ENCODE peak calls at places on chromosomes 12 and 14, in eight cellular contexts. Q is right cardiac atrium; A is CD4-positive, CD25-positive, alpha-beta regulatory T cell; U is mammary epithelial cell; W is CD8-positive, alpha-beta T cell; G is A549; P is endothelial cell of umbilical vein; V is heart right ventricle. L is an unnamed sample.

GRCh38 chr12:90936230-90937005 is 18.6 kb downstream of the CCER1 start:
- DNase-seq in P (no peak), W (no peak), Q (no peak), U (no peak), A (no peak), V (no peak), G (no peak), L (peak; percentile 62)

GRCh38 chr14:19911114-19911513 is 9.3 kb upstream of the OR4K5 start:
- DNase-seq in G (no peak), V (no peak), U (no peak), W (no peak), A (no peak), Q (no peak), P (no peak), L (no peak)

GRCh38 chr12:5012337-5012736 is 31.3 kb upstream of the KCNA5 start:
- DNase-seq in P (no peak), Q (peak; percentile 64), U (no peak), W (no peak), G (no peak), V (peak; percentile 17), A (no peak), L (no peak)

GRCh38 chr14:105858676-105859025 is 332.3 kb downstream of the TMEM121 start:
- DNase-seq in W (no peak), G (no peak), V (no peak), P (no peak), U (no peak), A (no peak), Q (peak; percentile 37), L (no peak)

GRCh38 chr12:108633081-108633533 is 587 bp downstream of the SELPLG start:
- DNase-seq in P (no peak), V (no peak), A (no peak), Q (no peak), W (no peak), G (no peak), U (no peak), L (no peak)

GRCh38 chr12:120652671-120653435 is 12.4 kb downstream of the CABP1 start:
- DNase-seq in A (no peak), G (no peak), W (no peak), U (no peak), Q (no peak), P (no peak), V (no peak), L (no peak)

GRCh38 chr14:39232554-39233415 is 930 bp upstream of the MIA2 start:
- DNase-seq in G (no peak), A (no peak), P (no peak), U (peak; percentile 43), V (no peak), W (no peak), Q (no peak), L (no peak)

GRCh38 chr12:1580526-1580925 is 13.9 kb downstream of the FBXL14 start:
- DNase-seq in Q (no peak), U (no peak), A (no peak), W (no peak), P (no peak), G (no peak), V (no peak), L (no peak)

GRCh38 chr14:65179918-65180724 is 77.8 kb upstream of the MAX start:
- DNase-seq in A (no peak), W (no peak), G (peak; percentile 49), Q (peak; percentile 59), V (peak; percentile 32), U (peak; percentile 98), P (peak; percentile 46), L (peak; percentile 62)

GRCh38 chr12:132639996-132640520 is 21.5 kb downstream of the P2RX2 start:
- DNase-seq in W (no peak), U (no peak), V (no peak), P (no peak), Q (peak; percentile 30), A (no peak), G (no peak), L (no peak)

GRCh38 chr12:24226745-24227350 is 277.4 kb upstream of the SOX5 start:
- DNase-seq in Q (no peak), W (no peak), A (no peak), P (peak; percentile 95), U (peak; percentile 80), V (no peak), G (no peak), L (no peak)

GRCh38 chr12:57769594-57769993 is 2.3 kb downstream of the METTL1 start:
- DNase-seq in P (no peak), A (no peak), Q (no peak), W (no peak), G (no peak), V (no peak), U (no peak), L (no peak)

GRCh38 chr12:57767317-57767716 is 439 bp upstream of the CYP27B1 start:
- DNase-seq in P (no peak), Q (no peak), U (no peak), V (no peak), G (no peak), W (no peak), A (no peak), L (no peak)

GRCh38 chr12:57765698-57766463 is 997 bp downstream of the CYP27B1 start:
- DNase-seq in U (no peak), G (no peak), W (no peak), Q (no peak), P (no peak), A (no peak), V (no peak), L (no peak)

GRCh38 chr12:57766464-57767311 is at the start of gene CYP27B1:
- DNase-seq in A (no peak), Q (peak; percentile 71), U (peak; percentile 57), G (no peak), P (no peak), W (no peak), V (no peak), L (no peak)

GRCh38 chr12:57767876-57768275 is 998 bp upstream of the CYP27B1 start:
- DNase-seq in P (no peak), W (no peak), Q (no peak), V (no peak), A (no peak), G (no peak), U (no peak), L (no peak)
- H3K27ac ChIP-seq in P (no peak overlapping the region), W (no peak overlapping the region), Q (no peak overlapping the region), V (no peak overlapping the region), A (no peak overlapping the region), G (no peak overlapping the region), U (no peak overlapping the region), L (no peak overlapping the region)

DNA sequence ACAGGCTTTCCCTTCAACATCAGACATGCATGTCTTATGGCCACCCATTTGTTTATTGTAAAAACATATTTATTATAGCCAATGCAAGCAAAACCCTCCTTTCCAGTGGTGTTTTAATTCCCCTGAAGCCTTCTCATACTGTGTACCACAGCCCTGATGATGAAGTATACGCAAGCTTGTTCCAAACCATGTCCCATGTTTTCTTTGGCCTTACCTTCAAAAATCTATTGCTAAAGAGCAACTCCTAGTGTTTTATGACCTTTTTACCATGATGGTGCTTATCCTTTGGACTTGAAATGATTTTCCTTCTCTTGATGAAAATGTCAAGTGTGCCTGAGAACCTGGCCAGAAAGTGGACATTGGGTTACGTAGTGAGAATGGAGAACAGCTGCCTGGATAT is 85.9 kb upstream of the CCDC91 start:
- DNase-seq in U (no peak), A (no peak), P (no peak), W (no peak), G (no peak), Q (no peak), V (no peak), L (no peak)
- H3K27ac ChIP-seq in U (no peak overlapping the region), A (no peak overlapping the region), P (no peak overlapping the region), W (no peak overlapping the region), G (no peak overlapping the region), Q (no peak overlapping the region), V (no peak overlapping the region), L (no peak overlapping the region)

DNA sequence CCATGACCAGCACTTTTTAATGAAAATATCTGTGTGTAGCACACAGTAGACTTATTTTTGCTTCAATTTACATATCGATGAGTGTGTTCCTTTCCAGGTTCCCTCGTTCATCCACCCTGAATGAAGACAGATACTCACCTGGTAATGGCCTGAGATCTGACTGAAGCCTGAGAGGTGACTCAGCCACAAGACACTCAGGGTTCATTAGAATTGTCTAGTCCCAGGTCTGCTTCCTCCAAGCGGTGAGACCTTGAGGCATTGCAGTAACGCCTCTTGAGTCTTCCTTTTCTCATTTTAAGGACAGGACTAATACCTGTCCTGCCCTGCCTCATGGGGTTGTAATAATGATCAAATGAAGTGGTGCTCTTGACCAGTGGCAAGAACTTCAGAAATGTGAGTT is 11.5 kb upstream of the KCNK13 start:
- DNase-seq in Q (no peak), W (no peak), G (no peak), U (no peak), V (no peak), A (no peak), P (no peak), L (no peak)
- H3K27ac ChIP-seq in Q (no peak overlapping the region), W (no peak overlapping the region), G (no peak overlapping the region), U (no peak overlapping the region), V (no peak overlapping the region), A (no peak overlapping the region), P (no peak overlapping the region), L (no peak overlapping the region)

GRCh38 chr14:69313176-69313575 is 53.2 kb downstream of the GALNT16 start:
- DNase-seq in V (no peak), A (no peak), G (no peak), U (no peak), P (no peak), W (no peak), Q (no peak), L (no peak)

GRCh38 chr14:69314327-69314726 is 54.4 kb downstream of the GALNT16 start:
- DNase-seq in V (no peak), G (no peak), W (no peak), A (no peak), P (no peak), U (no peak), Q (no peak), L (no peak)

GRCh38 chr14:69316449-69317391 is 56.8 kb downstream of the GALNT16 start:
- DNase-seq in A (no peak), W (no peak), G (peak; percentile 84), Q (peak; percentile 77), P (peak; percentile 7), V (peak; percentile 84), U (peak; percentile 71), L (no peak)

GRCh38 chr14:69317392-69317755 is 57.4 kb downstream of the GALNT16 start:
- DNase-seq in U (no peak), A (no peak), Q (no peak), V (no peak), W (no peak), P (no peak), G (no peak), L (no peak)

GRCh38 chr14:69315302-69315701 is 55.3 kb downstream of the GALNT16 start:
- DNase-seq in A (no peak), W (no peak), G (no peak), V (no peak), P (no peak), U (no peak), Q (no peak), L (no peak)
- H3K27ac ChIP-seq in A (no peak overlapping the region), W (no peak overlapping the region), G (no peak overlapping the region), V (peak overlapping the region; percentile 14), P (no peak overlapping the region), U (no peak overlapping the region), Q (peak overlapping the region; percentile 70), L (no peak overlapping the region)

GRCh38 chr12:52942914-52943207 is 6.1 kb upstream of the KRT18 start:
- DNase-seq in P (no peak), V (no peak), A (no peak), U (no peak), Q (no peak), G (no peak), W (no peak), L (no peak)
- H3K27ac ChIP-seq in P (no peak overlapping the region), V (no peak overlapping the region), A (no peak overlapping the region), U (no peak overlapping the region), Q (no peak overlapping the region), G (peak overlapping the region; percentile 96), W (no peak overlapping the region), L (no peak overlapping the region)

L was measured in Karpas-422.